ENCODE peak calls at places on chromosome 2, in nine cellular contexts. A is HCT116, L is psoas muscle, O is OCI-LY7, R is Panc1, C is ascending aorta, Z is kidney, I is K562, D is neural progenitor cell. Q is an unnamed sample. For H3K36me3 and H3K4me1, the result is how much of the 10 kb centered on the place peaks cover.

GRCh38 chr2:10500601-10501361 is 52.7 kb upstream of the ODC1 start:
- DNase-seq in A (no peak), L (no peak), O (no peak), R (no peak), C (no peak), Z (peak), I (no peak), D (no peak), Q (no peak)

GRCh38 chr2:178385595-178386148 is 65.3 kb downstream of the PRKRA start:
- DNase-seq in A (no peak), L (no peak), O (no peak), R (no peak), C (no peak), Z (no peak), I (peak), D (no peak), Q (no peak)

GRCh38 chr2:26640331-26640745 is 828 bp downstream of the CIB4 start:
- DNase-seq in A (peak), L (no peak), O (no peak), R (no peak), C (no peak), Z (peak), I (peak), D (no peak), Q (peak)

GRCh38 chr2:100744184-100744583 is 75.8 kb upstream of the NPAS2 start:
- DNase-seq in A (no peak), L (no peak), O (no peak), R (no peak), C (no peak), Z (no peak), I (no peak), D (no peak), Q (no peak)

GRCh38 chr2:98134138-98134537 is 47.2 kb downstream of the VWA3B start:
- DNase-seq in A (no peak), L (peak), O (no peak), R (no peak), C (peak), Z (no peak), I (no peak), D (peak), Q (peak)

GRCh38 chr2:161030260-161031063 is 129.8 kb upstream of the TANK start:
- DNase-seq in A (no peak), L (peak), O (no peak), R (no peak), C (peak), Z (no peak), I (no peak), D (no peak), Q (no peak)

GRCh38 chr2:200814276-200814815 is 2.6 kb downstream of the BZW1 start:
- DNase-seq in A (no peak), L (no peak), O (no peak), R (no peak), C (no peak), Z (no peak), I (no peak), D (no peak), Q (no peak)

GRCh38 chr2:71833855-71834554 is 313.7 kb downstream of the CYP26B1 start:
- DNase-seq in A (no peak), L (peak), O (no peak), R (no peak), C (no peak), Z (no peak), I (no peak), D (no peak), Q (no peak)

GRCh38 chr2:11073791-11074190 is 81.5 kb upstream of the SLC66A3 start:
- DNase-seq in A (no peak), L (no peak), O (no peak), R (no peak), C (no peak), Z (no peak), I (no peak), D (no peak), Q (no peak)

GRCh38 chr2:178377046-178377445 is 73.9 kb downstream of the PRKRA start:
- DNase-seq in A (no peak), L (no peak), O (no peak), R (no peak), C (no peak), Z (no peak), I (no peak), D (no peak), Q (no peak)

GRCh38 chr2:109615637-109616144 is 1.5 kb downstream of the SOWAHC start:
- DNase-seq in A (no peak), L (no peak), O (no peak), R (no peak), C (no peak), Z (peak), I (no peak), D (peak), Q (no peak)

GRCh38 chr2:241081190-241081642 is 20.9 kb downstream of the MTERF4 start:
- DNase-seq in A (no peak), L (no peak), O (no peak), R (no peak), C (no peak), Z (peak), I (no peak), D (no peak), Q (no peak)

GRCh38 chr2:240482141-240482540 is 46.7 kb downstream of the GPC1 start:
- DNase-seq in A (no peak), L (no peak), O (no peak), R (no peak), C (no peak), Z (no peak), I (no peak), D (no peak), Q (peak)

GRCh38 chr2:113208995-113209868 is 35.5 kb downstream of the PSD4 start:
- DNase-seq in A (no peak), L (no peak), O (no peak), R (no peak), C (no peak), Z (peak), I (no peak), D (no peak), Q (no peak)

GRCh38 chr2:39370101-39370500 is 67.0 kb downstream of the MAP4K3 start:
- DNase-seq in A (no peak), L (no peak), O (no peak), R (no peak), C (no peak), Z (no peak), I (no peak), D (no peak), Q (no peak)

GRCh38 chr2:239158641-239159475 is 242.0 kb downstream of the HDAC4 start:
- DNase-seq in A (no peak), L (peak), O (no peak), R (no peak), C (peak), Z (peak), I (peak), D (peak), Q (no peak)

GRCh38 chr2:31319391-31320175 is 85.6 kb downstream of the EHD3 start:
- DNase-seq in A (no peak), L (peak), O (peak), R (no peak), C (no peak), Z (no peak), I (no peak), D (no peak), Q (no peak)

GRCh38 chr2:216274194-216274593 is 98.1 kb downstream of the MARCHF4 start:
- DNase-seq in A (no peak), L (no peak), O (no peak), R (no peak), C (no peak), Z (no peak), I (no peak), D (no peak), Q (no peak)

GRCh38 chr2:127545796-127546195 is 10.3 kb downstream of the MYO7B start:
- DNase-seq in A (no peak), L (no peak), O (no peak), R (no peak), C (no peak), Z (no peak), I (no peak), D (no peak), Q (no peak)

GRCh38 chr2:121155502-121156056 is 129.4 kb downstream of the TFCP2L1 start:
- DNase-seq in A (no peak), L (no peak), O (no peak), R (no peak), C (no peak), Z (peak), I (no peak), D (no peak), Q (peak)

GRCh38 chr2:164967781-164968228 is 12.5 kb upstream of the SLC38A11 start:
- DNase-seq in A (no peak), L (no peak), O (no peak), R (no peak), C (peak), Z (no peak), I (no peak), D (peak), Q (peak)

GRCh38 chr2:119873350-119874013 is 113.8 kb downstream of the PTPN4 start:
- DNase-seq in A (no peak), L (no peak), O (no peak), R (no peak), C (no peak), Z (no peak), I (no peak), D (no peak), Q (no peak)

GRCh38 chr2:21019000-21019677 is 24.7 kb downstream of the APOB start:
- DNase-seq in A (no peak), L (no peak), O (no peak), R (no peak), C (no peak), Z (no peak), I (no peak), D (no peak), Q (no peak)

GRCh38 chr2:21021430-21021829 is 22.4 kb downstream of the APOB start:
- DNase-seq in A (no peak), L (no peak), O (no peak), R (no peak), C (no peak), Z (no peak), I (no peak), D (no peak), Q (no peak)

GRCh38 chr2:21020668-21021288 is 23.1 kb downstream of the APOB start:
- DNase-seq in A (no peak), L (no peak), O (no peak), R (no peak), C (no peak), Z (no peak), I (no peak), D (no peak), Q (no peak)

GRCh38 chr2:21019678-21020021 is 24.2 kb downstream of the APOB start:
- DNase-seq in A (no peak), L (no peak), O (no peak), R (no peak), C (no peak), Z (no peak), I (no peak), D (no peak), Q (no peak)

DNA sequence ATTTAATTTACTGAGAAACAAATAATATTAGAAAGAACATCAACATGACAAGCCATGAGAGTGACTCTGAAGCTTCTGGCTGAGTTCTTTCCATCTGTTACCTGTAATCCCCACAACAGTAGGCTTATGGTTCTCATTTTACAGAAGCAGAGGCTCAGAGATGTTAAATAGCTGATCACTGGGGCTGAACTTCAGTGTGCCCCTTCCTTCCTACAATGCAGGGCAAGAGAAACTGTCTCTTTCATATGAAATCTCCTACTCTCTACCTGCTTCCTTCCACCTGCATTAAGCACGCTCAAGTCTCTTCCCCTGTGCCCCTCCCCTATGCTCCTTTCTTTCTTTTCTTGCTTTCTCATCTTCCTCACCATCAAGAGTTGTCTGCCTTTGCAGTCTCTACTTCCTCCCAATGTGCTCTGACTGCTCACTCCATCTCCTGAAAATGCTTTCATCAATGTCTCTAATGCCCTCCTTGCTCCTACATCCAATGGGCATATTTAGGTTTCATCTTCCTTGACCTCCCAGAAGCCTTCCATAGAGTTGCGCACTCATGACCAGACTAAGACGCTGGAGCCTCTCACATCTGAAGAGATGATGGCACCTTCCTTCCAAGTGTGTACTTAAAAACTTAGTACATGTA is 23.7 kb downstream of the APOB start:
- DNase-seq in A (no peak), L (no peak), O (no peak), R (no peak), C (no peak), Z (no peak), I (no peak), D (no peak), Q (no peak)
- H3K36me3 ChIP-seq in A (under half), L (under half), O (under half), R (under half), C (under half), Z (under half), I (under half), D (under half), Q (under half)

DNA sequence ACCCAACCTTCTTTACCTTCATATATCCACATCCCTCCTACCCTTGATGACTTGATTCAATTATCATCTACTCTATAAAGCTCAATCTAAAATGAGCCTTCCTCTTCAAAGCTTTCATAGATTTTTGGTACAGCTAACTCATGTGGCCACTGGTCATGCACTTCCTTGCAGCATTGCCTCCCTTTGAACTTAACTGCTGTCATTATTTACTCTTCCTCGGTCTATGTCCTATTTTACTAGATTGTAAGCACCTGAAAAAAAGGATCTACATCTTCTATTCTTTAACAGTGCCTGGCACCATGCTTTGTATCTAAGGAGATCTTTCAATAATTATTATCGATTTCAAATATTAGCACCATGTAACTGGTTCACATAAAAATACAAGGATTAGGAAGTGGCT is 30.6 kb downstream of the MDH1 start:
- DNase-seq in A (no peak), L (no peak), O (no peak), R (no peak), C (no peak), Z (no peak), I (no peak), D (no peak), Q (no peak)
- H3K4me1 ChIP-seq in A (under half), L (under half), O (under half), R (under half), C (under half), Z (under half), I (under half), D (under half), Q (under half)

GRCh38 chr2:221264318-221264717 is 307.8 kb downstream of the EPHA4 start:
- DNase-seq in A (no peak), L (no peak), O (no peak), R (no peak), C (no peak), Z (no peak), I (no peak), D (no peak), Q (no peak)
- TF ChIP-seq CTCF in A (no peak), L (no peak), O (no peak), R (no peak), C (no peak), Z (no peak), I (no peak), D (peak), Q (no peak)

GRCh38 chr2:190990132-190990531 is 23.8 kb downstream of the STAT1 start:
- DNase-seq in A (no peak), L (no peak), O (no peak), R (no peak), C (no peak), Z (no peak), I (no peak), D (no peak), Q (no peak)
- H3K36me3 ChIP-seq in A (half or more), L (under half), O (half or more), R (under half), C (half or more), Z (half or more), I (half or more), D (under half), Q (half or more)

GRCh38 chr2:222554511-222554910 is 101.4 kb downstream of the FARSB start:
- DNase-seq in A (no peak), L (no peak), O (no peak), R (no peak), C (no peak), Z (no peak), I (no peak), D (no peak), Q (no peak)
- H3K4me1 ChIP-seq in A (under half), L (under half), O (under half), R (under half), C (under half), Z (under half), I (under half), D (under half), Q (under half)

DNA sequence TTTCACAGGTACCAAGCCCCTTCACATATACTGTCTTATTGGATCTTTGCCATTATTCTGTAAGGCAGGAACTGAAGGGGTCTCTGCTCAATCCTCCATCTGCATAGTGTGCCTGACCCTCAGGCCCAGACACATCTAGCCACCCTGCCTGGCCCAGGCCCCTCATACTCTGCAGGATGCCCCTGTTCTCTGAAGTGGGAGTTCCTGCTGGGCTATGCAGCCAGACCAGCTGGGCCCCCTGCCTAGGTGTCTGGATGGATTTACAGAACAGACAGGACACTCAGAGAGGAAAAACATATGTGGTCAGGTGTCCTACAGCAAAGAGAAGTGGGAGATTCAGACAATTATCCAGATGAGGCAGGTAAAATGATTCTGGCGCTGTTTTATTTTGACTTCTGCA is 42.0 kb downstream of the SLC4A5 start:
- DNase-seq in A (no peak), L (no peak), O (no peak), R (no peak), C (no peak), Z (no peak), I (no peak), D (no peak), Q (no peak)
- TF ChIP-seq CTCF in A (no peak), L (no peak), O (no peak), R (no peak), C (no peak), Z (no peak), I (no peak), D (no peak), Q (no peak)

DNA sequence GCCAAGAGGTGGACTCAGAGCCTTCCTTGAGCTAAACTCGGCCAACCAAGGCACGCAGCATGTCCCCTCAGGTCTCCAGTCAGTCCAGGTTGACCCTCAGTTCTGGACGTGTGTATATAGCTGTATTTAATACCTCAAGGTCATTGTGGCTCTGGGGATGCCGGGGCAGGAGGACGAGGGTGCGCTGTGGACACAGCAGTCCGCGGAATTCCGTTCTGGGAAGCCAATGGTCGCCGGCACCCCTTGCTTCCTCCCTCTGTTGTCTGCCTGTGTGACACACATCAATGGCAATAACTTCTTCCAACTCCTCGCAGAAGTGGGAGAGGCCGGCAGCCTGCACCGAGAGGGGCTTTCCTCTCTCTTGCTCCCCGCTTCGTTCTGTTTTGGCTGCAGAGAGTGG is 27.7 kb downstream of the LBH start:
- DNase-seq in A (no peak), L (no peak), O (no peak), R (no peak), C (no peak), Z (peak), I (no peak), D (no peak), Q (no peak)
- H3K36me3 ChIP-seq in A (under half), L (under half), O (under half), R (under half), C (half or more), Z (under half), I (under half), D (under half), Q (under half)

Q was measured in lung.